ENCODE peak calls at places on chromosomes 6 and 20, in seven cellular contexts. A is NCI-H774; H is HCEC 1CT; T is activated T-helper 1 cell treated with anti-CD3 and anti-CD28 coated beads, Interleukin-12 subunit alpha, Interleukin-12 subunit beta, Interleukin-2, Interleukin-4 antibody, amounts not matched to agents 30 ng/mL and 10 ng/mL and 1 ng/mL, durations not matched to agents 14 hours and 24 hours and 36 hours; D is left ventricle myocardium superior; E is cardiac fibroblast; R is pancreas. B is an unnamed sample.

GRCh38 chr6:105965042-105965760 is 120.9 kb upstream of the PRDM1 start:
- DNase-seq in A (no peak), H (no peak), T (no peak), D (no peak), E (no peak), R (no peak), B (no peak)

GRCh38 chr6:98875375-98875774 is 41.0 kb downstream of the POU3F2 start:
- DNase-seq in A (no peak), H (no peak), T (no peak), D (peak; percentile 34), E (no peak), R (peak; percentile 17), B (no peak)

GRCh38 chr20:36493801-36494114 is 47.6 kb upstream of the MYL9 start:
- DNase-seq in A (no peak), H (peak; percentile 75), T (no peak), D (peak; percentile 82), E (peak; percentile 69), R (no peak), B (peak; percentile 81)

GRCh38 chr6:7542065-7542877 is 800 bp downstream of the DSP start:
- DNase-seq in A (no peak), H (no peak), T (no peak), D (peak; percentile 50), E (no peak), R (peak; percentile 53), B (peak; percentile 80)

GRCh38 chr6:142763205-142763604 is 181.8 kb downstream of the HIVEP2 start:
- DNase-seq in A (no peak), H (peak; percentile 60), T (no peak), D (no peak), E (peak; percentile 17), R (no peak), B (no peak)

GRCh38 chr20:23603321-23603720 is 2.4 kb downstream of the CST9 start:
- DNase-seq in A (no peak), H (no peak), T (no peak), D (no peak), E (no peak), R (no peak), B (no peak)

GRCh38 chr6:35969676-35970075 is 48.8 kb upstream of the SRPK1 start:
- DNase-seq in A (no peak), H (no peak), T (no peak), D (no peak), E (peak; percentile 10), R (no peak), B (no peak)

GRCh38 chr20:36544134-36545018 is 3.1 kb downstream of the MYL9 start:
- DNase-seq in A (no peak), H (peak; percentile 70), T (no peak), D (peak; percentile 78), E (peak; percentile 79), R (no peak), B (peak; percentile 91)

GRCh38 chr6:127201321-127201720 is 65.3 kb upstream of the RNF146 start:
- DNase-seq in A (no peak), H (peak; percentile 60), T (no peak), D (no peak), E (peak; percentile 54), R (no peak), B (no peak)

GRCh38 chr6:159981171-159981571 is 12.3 kb downstream of the IGF2R start:
- DNase-seq in A (no peak), H (no peak), T (no peak), D (no peak), E (no peak), R (no peak), B (no peak)

GRCh38 chr20:8720089-8720488 is 348.8 kb upstream of the PLCB4 start:
- DNase-seq in A (no peak), H (peak; percentile 26), T (no peak), D (no peak), E (peak; percentile 33), R (no peak), B (no peak)

GRCh38 chr6:87078983-87079616 is 15.8 kb downstream of the CGA start:
- DNase-seq in A (peak; percentile 10), H (peak; percentile 48), T (peak; percentile 28), D (peak; percentile 62), E (peak; percentile 68), R (peak; percentile 77), B (peak; percentile 85)

GRCh38 chr20:10710995-10711775 is 37.4 kb upstream of the JAG1 start:
- DNase-seq in A (no peak), H (no peak), T (no peak), D (no peak), E (no peak), R (peak; percentile 34), B (no peak)

GRCh38 chr6:41356838-41357237 is 21.4 kb downstream of the NCR2 start:
- DNase-seq in A (no peak), H (no peak), T (no peak), D (no peak), E (no peak), R (no peak), B (no peak)

B was measured in aorta.